ENCODE peak calls at places on chromosomes 5 and 9, in eight cellular contexts. M, P, H, Z, N, C, E and G are unnamed samples.

GRCh38 chr9:121744002-121744686 is 92.7 kb downstream of the DAB2IP start:
- DNase-seq in M (no peak), N (peak; percentile 85), Z (peak; percentile 60), C (peak; percentile 71), H (no peak), E (peak; percentile 83), P (peak; percentile 88), G (peak; percentile 55)

GRCh38 chr9:133334161-133334560 is 1.8 kb downstream of the SURF6 start:
- DNase-seq in E (no peak), N (no peak), M (no peak), H (no peak), C (no peak), Z (no peak), P (peak; percentile 79), G (no peak)

GRCh38 chr5:1316588-1316902 is 21.7 kb upstream of the TERT start:
- DNase-seq in P (no peak), N (no peak), Z (no peak), M (no peak), C (no peak), H (no peak), E (no peak), G (no peak)

GRCh38 chr5:25544652-25545249 is 900.0 kb upstream of the CDH10 start:
- DNase-seq in E (no peak), C (no peak), P (peak; percentile 84), N (no peak), Z (peak; percentile 58), M (no peak), H (no peak), G (peak; percentile 55)

GRCh38 chr9:74499111-74499601 is 2.0 kb downstream of the RORB start:
- DNase-seq in P (peak; percentile 74), E (no peak), M (no peak), N (no peak), Z (no peak), H (no peak), C (no peak), G (no peak)

GRCh38 chr9:125325821-125326220 is 64.2 kb downstream of the GAPVD1 start:
- DNase-seq in M (no peak), N (no peak), P (no peak), Z (no peak), C (no peak), H (no peak), E (no peak), G (no peak)

GRCh38 chr5:79464695-79465332 is 49.1 kb downstream of the HOMER1 start:
- DNase-seq in C (no peak), M (no peak), P (no peak), Z (peak; percentile 32), E (no peak), H (no peak), N (no peak), G (no peak)

GRCh38 chr5:177472460-177473441 is 683 bp downstream of the DBN1 start:
- DNase-seq in M (peak; percentile 47), H (no peak), E (no peak), C (no peak), N (no peak), P (peak; percentile 75), Z (peak; percentile 34), G (peak; percentile 90)

GRCh38 chr9:8156336-8156735 is 356.8 kb upstream of the DMAC1 start:
- DNase-seq in C (no peak), P (no peak), H (no peak), M (no peak), E (no peak), N (no peak), Z (no peak), G (no peak)
- H3K9me3 ChIP-seq in C (no peaks in the 10 kb centered on the region), P (peaks cover 12% of the 10 kb centered on the region), H (peaks cover 1% of the 10 kb centered on the region), M (no peaks in the 10 kb centered on the region), E (peaks cover 6% of the 10 kb centered on the region), N (peaks cover 3% of the 10 kb centered on the region), Z (peaks cover 3% of the 10 kb centered on the region), G (no peaks in the 10 kb centered on the region)

DNA sequence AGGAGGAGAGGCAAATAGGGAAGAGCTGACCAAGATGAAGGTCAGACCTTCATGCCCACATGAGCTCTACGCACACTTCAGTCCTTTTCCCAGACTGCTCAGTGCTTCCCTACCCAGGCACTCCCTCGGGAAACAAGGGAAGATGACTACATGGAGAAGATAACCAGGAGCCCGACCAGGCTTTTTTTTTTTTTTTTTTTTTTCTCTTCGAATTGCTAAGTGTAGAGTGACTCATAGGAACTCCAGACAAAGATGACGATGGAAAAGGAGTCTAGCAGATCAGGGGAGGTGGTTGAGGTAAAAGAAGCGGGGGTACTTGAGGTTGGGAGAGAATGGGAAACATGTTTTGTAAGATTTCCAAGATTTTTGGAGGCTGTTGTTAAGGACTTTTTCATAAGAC is 526.1 kb downstream of the BNC2 start:
- DNase-seq in N (no peak), P (no peak), C (peak; percentile 45), Z (peak; percentile 94), E (no peak), H (no peak), M (no peak), G (no peak)
- H3K27ac ChIP-seq in N (no peak overlapping the region), P (no peak overlapping the region), C (peak overlapping the region; percentile 16), Z (no peak overlapping the region), E (peak overlapping the region; percentile 41), H (no peak overlapping the region), M (no peak overlapping the region), G (no peak overlapping the region)

DNA sequence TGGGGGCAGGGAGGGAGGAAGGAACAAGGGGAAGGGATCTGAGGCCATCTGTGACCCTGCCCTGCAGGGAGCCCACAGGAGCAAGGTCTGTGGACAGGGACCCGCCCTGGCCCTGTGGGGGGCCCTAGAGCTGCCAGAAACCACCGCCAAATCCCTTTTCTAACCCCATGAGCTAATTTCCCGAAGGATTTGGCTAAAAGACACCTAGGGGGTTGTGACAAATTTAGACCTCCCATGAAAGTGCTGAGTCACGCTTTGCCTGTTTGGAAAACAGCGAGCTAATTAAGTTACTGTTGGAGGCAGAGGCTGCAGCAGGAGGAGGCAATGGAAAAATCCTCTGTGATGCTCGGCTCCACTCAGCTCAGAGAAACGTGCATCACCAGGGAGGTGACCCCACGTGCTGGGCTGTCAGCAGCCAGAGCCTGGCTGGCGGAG is 49.9 kb downstream of the OLFM1 start:
- DNase-seq in P (peak; percentile 83), M (no peak), H (peak; percentile 44), N (no peak), E (no peak), C (no peak), Z (no peak), G (peak; percentile 48)
- H3K9me3 ChIP-seq in P (peaks cover 24% of the 10 kb centered on the region), M (no peaks in the 10 kb centered on the region), H (no peaks in the 10 kb centered on the region), N (peaks cover 8% of the 10 kb centered on the region), E (no peaks in the 10 kb centered on the region), C (peaks cover 15% of the 10 kb centered on the region), Z (peaks cover 19% of the 10 kb centered on the region), G (peaks cover 3% of the 10 kb centered on the region)

GRCh38 chr9:33221568-33221884 is 18.4 kb upstream of the SPINK4 start:
- DNase-seq in P (no peak), N (no peak), Z (no peak), C (no peak), H (no peak), E (no peak), M (no peak), G (no peak)
- H3K27ac ChIP-seq in P (no peak overlapping the region), N (no peak overlapping the region), Z (no peak overlapping the region), C (no peak overlapping the region), H (no peak overlapping the region), E (no peak overlapping the region), M (no peak overlapping the region), G (no peak overlapping the region)

GRCh38 chr5:169751490-169751889 is 114.4 kb downstream of the DOCK2 start:
- DNase-seq in N (no peak), Z (no peak), C (no peak), P (no peak), H (no peak), E (no peak), M (no peak), G (no peak)
- H3K9me3 ChIP-seq in N (no peaks in the 10 kb centered on the region), Z (peaks cover 4% of the 10 kb centered on the region), C (no peaks in the 10 kb centered on the region), P (no peaks in the 10 kb centered on the region), H (no peaks in the 10 kb centered on the region), E (no peaks in the 10 kb centered on the region), M (no peaks in the 10 kb centered on the region), G (no peaks in the 10 kb centered on the region)

DNA sequence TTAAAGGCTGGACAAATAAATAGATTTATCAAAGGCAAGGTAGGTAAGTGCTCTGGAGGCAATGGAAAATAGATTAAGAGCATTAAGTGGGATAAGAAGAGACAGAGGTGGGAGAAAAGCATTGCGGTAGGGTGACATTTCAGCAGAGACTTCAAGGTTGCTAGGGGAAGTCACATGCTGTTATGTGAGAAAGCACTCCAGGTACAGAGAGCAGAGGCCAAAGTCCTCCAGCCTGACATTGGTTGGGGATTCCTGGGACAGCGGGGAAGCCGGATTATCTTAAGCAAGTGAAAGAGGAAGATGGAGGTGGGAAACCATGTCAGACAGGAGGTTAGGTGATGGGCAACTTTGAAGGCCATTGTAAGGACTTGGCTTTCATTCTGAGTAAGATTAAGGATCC is 1222.9 kb downstream of the PTPRD start:
- DNase-seq in Z (no peak), M (no peak), C (no peak), N (no peak), H (no peak), E (no peak), P (peak; percentile 74), G (no peak)
- H3K27ac ChIP-seq in Z (no peak overlapping the region), M (no peak overlapping the region), C (no peak overlapping the region), N (no peak overlapping the region), H (no peak overlapping the region), E (no peak overlapping the region), P (no peak overlapping the region), G (no peak overlapping the region)